ENCODE peak calls at places on chromosomes 12 and 14, in five cellular contexts. F, V, U, K and B are unnamed samples.

GRCh38 chr14:67131691-67132090 is 57.5 kb upstream of the GARIN2 start:
- DNase-seq in F (no peak), V (no peak), U (no peak), K (no peak), B (no peak)

GRCh38 chr14:104180561-104181165 is 42.3 kb downstream of the KIF26A start:
- DNase-seq in F (no peak), V (no peak), U (no peak), K (no peak), B (no peak)

GRCh38 chr14:75928587-75929230 is 53.1 kb downstream of the TGFB3 start:
- DNase-seq in F (no peak), V (peak), U (no peak), K (no peak), B (peak)

GRCh38 chr14:67515386-67516079 is 17.6 kb upstream of the PLEKHH1 start:
- DNase-seq in F (no peak), V (no peak), U (no peak), K (peak), B (no peak)

GRCh38 chr12:132074216-132074615 is 69.9 kb downstream of the DDX51 start:
- DNase-seq in F (no peak), V (no peak), U (no peak), K (no peak), B (no peak)

GRCh38 chr14:58922211-58922940 is 266.1 kb upstream of the DAAM1 start:
- DNase-seq in F (no peak), V (peak), U (no peak), K (no peak), B (no peak)

GRCh38 chr12:56658921-56659320 is 13.1 kb upstream of the ATP5F1B start:
- DNase-seq in F (no peak), V (no peak), U (no peak), K (no peak), B (no peak)

GRCh38 chr14:50941151-50941550 is 3.1 kb downstream of the PYGL start:
- DNase-seq in F (no peak), V (peak), U (no peak), K (no peak), B (no peak)

GRCh38 chr12:29241821-29242591 is 92.9 kb downstream of the FAR2 start:
- DNase-seq in F (no peak), V (peak), U (no peak), K (peak), B (peak)

GRCh38 chr12:58176296-58176869 is 235.0 kb downstream of the ATP23 start:
- DNase-seq in F (no peak), V (peak), U (no peak), K (peak), B (no peak)

GRCh38 chr14:33457617-33458016 is 493.3 kb downstream of the EGLN3 start:
- DNase-seq in F (no peak), V (no peak), U (no peak), K (no peak), B (no peak)

GRCh38 chr14:62532186-62532585 is 513.1 kb downstream of the KCNH5 start:
- DNase-seq in F (no peak), V (peak), U (no peak), K (no peak), B (no peak)